ENCODE peak calls at places on chromosomes 5 and 9, in eight cellular contexts. One of them, this sample, is unnamed.

GRCh38 chr5:116675628-116675910 is 100.9 kb upstream of the SEMA6A start:
- DNase-seq in SK-N-SH: no peak
- DNase-seq in PC-3: no peak
- DNase-seq in GM23248: no peak
- DNase-seq in neural progenitor cell: no peak
- DNase-seq in GM23338: no peak
- DNase-seq in HCT116: no peak
- DNase-seq in hepatocyte: no peak
- DNase-seq in this sample: no peak

GRCh38 chr5:76794871-76795270 is 24.0 kb upstream of the F2RL1 start:
- DNase-seq in hepatocyte: no peak
- DNase-seq in PC-3: peak
- DNase-seq in GM23248: peak
- DNase-seq in HCT116: no peak
- DNase-seq in GM23338: no peak
- DNase-seq in SK-N-SH: no peak
- DNase-seq in neural progenitor cell: no peak
- DNase-seq in this sample: no peak

GRCh38 chr5:82365744-82366228 is 87.6 kb upstream of the RPS23 start:
- DNase-seq in SK-N-SH: no peak
- DNase-seq in hepatocyte: peak
- DNase-seq in GM23248: peak
- DNase-seq in neural progenitor cell: no peak
- DNase-seq in PC-3: peak
- DNase-seq in GM23338: no peak
- DNase-seq in HCT116: peak
- DNase-seq in this sample: no peak

GRCh38 chr5:113068559-113068958 is 92.0 kb downstream of the DCP2 start:
- DNase-seq in hepatocyte: no peak
- DNase-seq in HCT116: no peak
- DNase-seq in GM23338: no peak
- DNase-seq in GM23248: no peak
- DNase-seq in PC-3: no peak
- DNase-seq in neural progenitor cell: no peak
- DNase-seq in SK-N-SH: no peak
- DNase-seq in this sample: no peak

GRCh38 chr5:178306430-178307225 is 74.0 kb upstream of the PHYKPL start:
- DNase-seq in GM23338: no peak
- DNase-seq in SK-N-SH: no peak
- DNase-seq in PC-3: no peak
- DNase-seq in hepatocyte: no peak
- DNase-seq in neural progenitor cell: no peak
- DNase-seq in HCT116: no peak
- DNase-seq in GM23248: no peak
- DNase-seq in this sample: no peak

GRCh38 chr5:38731461-38731860 is 114.4 kb upstream of the OSMR start:
- DNase-seq in GM23248: no peak
- DNase-seq in hepatocyte: no peak
- DNase-seq in HCT116: no peak
- DNase-seq in GM23338: no peak
- DNase-seq in PC-3: no peak
- DNase-seq in SK-N-SH: no peak
- DNase-seq in neural progenitor cell: no peak
- DNase-seq in this sample: no peak

GRCh38 chr5:110916373-110917049 is 155.0 kb upstream of the TSLP start:
- DNase-seq in PC-3: peak
- DNase-seq in hepatocyte: peak
- DNase-seq in neural progenitor cell: peak
- DNase-seq in GM23338: peak
- DNase-seq in SK-N-SH: no peak
- DNase-seq in HCT116: no peak
- DNase-seq in GM23248: peak
- DNase-seq in this sample: no peak

GRCh38 chr9:83937861-83938455 is 16.7 kb upstream of the KIF27 start:
- DNase-seq in GM23248: peak
- DNase-seq in SK-N-SH: peak
- DNase-seq in HCT116: peak
- DNase-seq in GM23338: peak
- DNase-seq in PC-3: peak
- DNase-seq in neural progenitor cell: peak
- DNase-seq in hepatocyte: peak
- DNase-seq in this sample: peak

GRCh38 chr9:115015018-115015635 is 84.7 kb upstream of the TNFSF8 start:
- DNase-seq in HCT116: peak
- DNase-seq in GM23338: peak
- DNase-seq in GM23248: peak
- DNase-seq in neural progenitor cell: peak
- DNase-seq in hepatocyte: peak
- DNase-seq in SK-N-SH: peak
- DNase-seq in PC-3: peak
- DNase-seq in this sample: peak

GRCh38 chr9:92607088-92607487 is 62.8 kb downstream of the IPPK start:
- DNase-seq in neural progenitor cell: no peak
- DNase-seq in SK-N-SH: no peak
- DNase-seq in HCT116: no peak
- DNase-seq in GM23248: peak
- DNase-seq in hepatocyte: no peak
- DNase-seq in GM23338: no peak
- DNase-seq in PC-3: no peak
- DNase-seq in this sample: no peak

GRCh38 chr9:123544007-123544827 is 188.2 kb downstream of the CRB2 start:
- DNase-seq in GM23338: peak
- DNase-seq in SK-N-SH: peak
- DNase-seq in GM23248: peak
- DNase-seq in hepatocyte: peak
- DNase-seq in neural progenitor cell: peak
- DNase-seq in PC-3: peak
- DNase-seq in HCT116: peak
- DNase-seq in this sample: peak

GRCh38 chr5:100004969-100005368 is 530.2 kb upstream of the FAM174A start:
- DNase-seq in SK-N-SH: no peak
- DNase-seq in GM23338: no peak
- DNase-seq in neural progenitor cell: no peak
- DNase-seq in HCT116: no peak
- DNase-seq in GM23248: no peak
- DNase-seq in hepatocyte: no peak
- DNase-seq in PC-3: peak
- DNase-seq in this sample: no peak

GRCh38 chr5:149831492-149831891 is 101.4 kb downstream of the PPARGC1B start:
- DNase-seq in neural progenitor cell: no peak
- DNase-seq in PC-3: no peak
- DNase-seq in GM23338: no peak
- DNase-seq in GM23248: peak
- DNase-seq in SK-N-SH: no peak
- DNase-seq in hepatocyte: peak
- DNase-seq in HCT116: no peak
- DNase-seq in this sample: no peak

DNA sequence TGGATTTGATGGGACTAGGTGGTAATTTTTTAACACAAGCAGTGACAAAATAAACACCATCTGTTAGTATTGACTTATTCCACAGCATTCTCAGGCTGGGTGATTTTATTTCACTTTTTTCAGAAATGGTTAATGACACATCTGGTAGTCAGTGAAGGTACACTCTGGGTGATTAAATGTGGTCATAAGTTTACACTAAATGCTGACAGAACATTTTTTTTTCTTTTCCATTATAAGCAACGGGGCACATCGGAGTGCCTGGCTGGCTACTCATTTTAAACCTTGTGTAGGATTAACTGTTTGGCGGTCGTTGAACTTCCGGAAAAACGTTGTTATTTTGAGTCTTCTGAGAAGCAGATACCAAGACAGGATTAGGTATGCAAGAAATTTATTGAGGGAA is 602.7 kb upstream of the WWC1 start:
- DNase-seq in hepatocyte: no peak
- DNase-seq in HCT116: no peak
- DNase-seq in PC-3: peak
- DNase-seq in neural progenitor cell: no peak
- DNase-seq in GM23248: peak
- DNase-seq in SK-N-SH: no peak
- DNase-seq in GM23338: no peak
- DNase-seq in this sample: no peak
- H3K27ac ChIP-seq in hepatocyte: no peak
- H3K27ac ChIP-seq in HCT116: no peak
- H3K27ac ChIP-seq in PC-3: no peak
- H3K27ac ChIP-seq in neural progenitor cell: no peak
- H3K27ac ChIP-seq in GM23248: peak
- H3K27ac ChIP-seq in SK-N-SH: no peak
- H3K27ac ChIP-seq in GM23338: no peak
- H3K27ac ChIP-seq in this sample: no peak

GRCh38 chr5:78824826-78825225 is 160.3 kb downstream of the ARSB start:
- DNase-seq in SK-N-SH: no peak
- DNase-seq in PC-3: no peak
- DNase-seq in neural progenitor cell: no peak
- DNase-seq in hepatocyte: no peak
- DNase-seq in GM23338: no peak
- DNase-seq in HCT116: no peak
- DNase-seq in GM23248: no peak
- DNase-seq in this sample: no peak
- H2AFZ ChIP-seq in SK-N-SH: no peak
- H2AFZ ChIP-seq in PC-3: no peak
- H2AFZ ChIP-seq in neural progenitor cell: no peak
- H2AFZ ChIP-seq in hepatocyte: no peak
- H2AFZ ChIP-seq in GM23338: no peak
- H2AFZ ChIP-seq in HCT116: no peak
- H2AFZ ChIP-seq in GM23248: no peak
- H2AFZ ChIP-seq in this sample: peak

GRCh38 chr5:157671592-157672330 is 428 bp downstream of the C5orf52 start:
- DNase-seq in HCT116: no peak
- DNase-seq in hepatocyte: no peak
- DNase-seq in GM23338: peak
- DNase-seq in PC-3: no peak
- DNase-seq in GM23248: no peak
- DNase-seq in neural progenitor cell: no peak
- DNase-seq in SK-N-SH: no peak
- DNase-seq in this sample: no peak

GRCh38 chr5:157668356-157668755 is 3.0 kb upstream of the C5orf52 start:
- DNase-seq in GM23338: no peak
- DNase-seq in neural progenitor cell: no peak
- DNase-seq in PC-3: no peak
- DNase-seq in HCT116: no peak
- DNase-seq in SK-N-SH: no peak
- DNase-seq in GM23248: no peak
- DNase-seq in hepatocyte: no peak
- DNase-seq in this sample: no peak

GRCh38 chr5:157672976-157673375 is 1.6 kb downstream of the C5orf52 start:
- DNase-seq in hepatocyte: no peak
- DNase-seq in HCT116: no peak
- DNase-seq in PC-3: no peak
- DNase-seq in SK-N-SH: no peak
- DNase-seq in neural progenitor cell: no peak
- DNase-seq in GM23338: no peak
- DNase-seq in GM23248: no peak
- DNase-seq in this sample: no peak

GRCh38 chr5:157669701-157670097 is 1.6 kb upstream of the C5orf52 start:
- DNase-seq in PC-3: no peak
- DNase-seq in HCT116: no peak
- DNase-seq in GM23338: no peak
- DNase-seq in hepatocyte: no peak
- DNase-seq in neural progenitor cell: no peak
- DNase-seq in GM23248: no peak
- DNase-seq in SK-N-SH: no peak
- DNase-seq in this sample: no peak

DNA sequence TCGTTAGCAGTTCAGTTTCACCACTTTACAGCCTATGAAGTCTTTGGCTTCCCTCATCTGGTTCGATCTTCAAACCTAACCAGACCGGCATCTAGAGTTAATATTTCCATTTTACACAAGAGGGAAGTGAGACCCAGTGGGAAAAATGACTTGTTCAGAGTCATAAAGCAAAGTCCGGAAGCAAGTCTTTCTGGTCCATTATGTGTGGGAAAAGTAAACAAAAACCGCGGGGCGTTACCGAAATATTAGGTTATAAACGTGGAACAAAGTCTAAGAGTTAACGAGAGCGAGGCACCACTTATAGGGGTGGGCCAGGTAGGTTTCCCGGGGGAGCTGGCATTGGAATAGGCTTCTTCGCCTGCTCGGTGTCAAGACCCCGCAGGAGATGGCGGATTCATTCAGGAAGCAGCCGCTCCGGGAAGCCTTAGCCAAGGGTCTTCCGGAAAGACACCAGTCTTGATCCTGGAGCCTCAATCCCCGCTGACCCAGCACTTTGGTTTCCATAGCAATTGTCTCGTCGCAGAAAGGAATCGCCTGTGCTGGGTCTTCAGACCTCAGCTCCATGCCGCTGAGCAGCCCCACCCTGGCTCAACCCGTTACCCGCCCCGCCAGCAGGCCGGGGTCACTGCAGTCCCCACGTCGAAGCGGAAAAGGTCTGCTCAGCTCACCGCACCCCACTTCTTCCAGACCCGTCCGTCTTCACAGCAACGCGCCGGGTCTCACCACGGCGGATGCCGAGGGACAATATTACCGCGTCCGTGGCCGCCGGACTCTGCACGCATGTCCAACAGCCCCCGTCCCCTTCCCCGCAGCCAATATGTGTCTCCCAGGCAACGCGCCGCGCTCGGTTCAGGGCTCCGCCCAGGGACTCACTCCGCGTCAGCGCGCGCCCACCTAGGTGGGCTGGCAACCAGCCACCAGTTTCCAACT is at the start of gene C5orf52:
- DNase-seq in GM23248: peak
- DNase-seq in HCT116: no peak
- DNase-seq in GM23338: peak
- DNase-seq in neural progenitor cell: no peak
- DNase-seq in hepatocyte: peak
- DNase-seq in PC-3: peak
- DNase-seq in SK-N-SH: peak
- DNase-seq in this sample: peak
- TF ChIP-seq EZH2phosphoT487 in GM23248: no peak
- TF ChIP-seq EZH2phosphoT487 in HCT116: no peak
- TF ChIP-seq EZH2phosphoT487 in GM23338: no peak
- TF ChIP-seq EZH2phosphoT487 in neural progenitor cell: no peak
- TF ChIP-seq EZH2phosphoT487 in hepatocyte: no peak
- TF ChIP-seq EZH2phosphoT487 in PC-3: no peak
- TF ChIP-seq EZH2phosphoT487 in SK-N-SH: no peak
- TF ChIP-seq EZH2phosphoT487 in this sample: no peak

GRCh38 chr9:137188490-137189296 is at the start of the genes ANAPC2 and SSNA1:
- DNase-seq in neural progenitor cell: peak
- DNase-seq in PC-3: peak
- DNase-seq in HCT116: peak
- DNase-seq in SK-N-SH: peak
- DNase-seq in hepatocyte: peak
- DNase-seq in GM23338: peak
- DNase-seq in GM23248: peak
- DNase-seq in this sample: peak
- H3K27ac ChIP-seq in neural progenitor cell: no peak
- H3K27ac ChIP-seq in PC-3: peak
- H3K27ac ChIP-seq in HCT116: peak
- H3K27ac ChIP-seq in SK-N-SH: peak
- H3K27ac ChIP-seq in hepatocyte: peak
- H3K27ac ChIP-seq in GM23338: peak
- H3K27ac ChIP-seq in GM23248: peak
- H3K27ac ChIP-seq in this sample: peak

DNA sequence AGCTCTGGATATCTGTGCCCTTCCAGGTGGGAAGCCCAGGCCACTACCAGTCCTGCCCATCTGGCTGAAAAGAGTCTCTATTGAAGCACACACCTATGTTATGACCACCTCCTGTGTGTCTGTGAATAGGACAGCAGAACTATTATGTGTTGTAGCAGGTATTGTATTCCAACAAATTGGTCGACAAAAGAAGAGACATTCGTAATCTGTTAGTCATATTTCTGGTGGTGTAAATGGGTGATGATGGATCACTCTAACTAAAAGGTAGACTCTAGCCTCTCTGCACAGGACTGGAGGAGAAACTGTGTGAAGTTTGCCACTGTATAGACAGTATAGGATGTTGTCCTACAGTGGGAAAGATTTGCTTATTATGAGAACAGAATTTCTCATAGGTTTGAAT is 416.1 kb downstream of the TMEM38B start:
- DNase-seq in PC-3: peak
- DNase-seq in HCT116: no peak
- DNase-seq in GM23338: no peak
- DNase-seq in GM23248: no peak
- DNase-seq in SK-N-SH: no peak
- DNase-seq in neural progenitor cell: no peak
- DNase-seq in hepatocyte: no peak
- DNase-seq in this sample: no peak
- H2AFZ ChIP-seq in PC-3: no peak
- H2AFZ ChIP-seq in HCT116: no peak
- H2AFZ ChIP-seq in GM23338: no peak
- H2AFZ ChIP-seq in GM23248: no peak
- H2AFZ ChIP-seq in SK-N-SH: no peak
- H2AFZ ChIP-seq in neural progenitor cell: no peak
- H2AFZ ChIP-seq in hepatocyte: no peak
- H2AFZ ChIP-seq in this sample: no peak

This sample was measured in OCI-LY7.